ENCODE peak calls at places on chromosomes 13 and 19, in five cellular contexts. S is left lung, M is fibroblast of lung, C is A549, J is endodermal cell. V is an unnamed sample.
A peak's percentile ranks its signal among the peaks of the same experiment; 100 is the strongest.

GRCh38 chr13:45847554-45848224 is 3.9 kb downstream of the SIAH3 start:
- DNase-seq in C (no peak), M (peak; percentile 34), S (no peak), J (peak; percentile 63), V (no peak)

GRCh38 chr19:38455031-38455430 is 21.5 kb downstream of the RYR1 start:
- DNase-seq in S (no peak), M (peak; percentile 14), C (no peak), J (peak; percentile 79), V (peak; percentile 42)

GRCh38 chr19:40143612-40144011 is 47.6 kb upstream of the MAP3K10 start:
- DNase-seq in S (no peak), J (no peak), M (no peak), C (no peak), V (no peak)

GRCh38 chr19:46785980-46786235 is 2.5 kb downstream of the SLC1A5 start:
- DNase-seq in M (no peak), C (no peak), J (no peak), S (no peak), V (no peak)

GRCh38 chr13:51848674-51849073 is 3.7 kb upstream of the TMEM272 start:
- DNase-seq in S (no peak), C (no peak), J (no peak), M (peak; percentile 60), V (peak; percentile 65)

GRCh38 chr19:2270157-2270571 is 11.8 kb downstream of the PEAK3 start:
- DNase-seq in S (peak; percentile 90), C (no peak), J (no peak), M (no peak), V (peak; percentile 47)

GRCh38 chr13:85386424-85386823 is 412.8 kb downstream of the SLITRK6 start:
- DNase-seq in M (peak; percentile 8), S (no peak), J (no peak), C (peak; percentile 22), V (no peak)

GRCh38 chr13:98838776-98839175 is 86.3 kb upstream of the SLC15A1 start:
- DNase-seq in J (no peak), S (no peak), C (no peak), M (peak; percentile 69), V (no peak)

GRCh38 chr13:71828564-71828963 is 38.4 kb downstream of the DACH1 start:
- DNase-seq in M (no peak), C (no peak), J (no peak), S (no peak), V (no peak)

GRCh38 chr13:50129923-50130685 is 114.9 kb downstream of the KCNRG start:
- DNase-seq in S (peak; percentile 86), M (peak; percentile 35), C (peak; percentile 22), J (peak; percentile 82), V (peak; percentile 43)

GRCh38 chr13:20360835-20361412 is 128.8 kb upstream of the GJB6 start:
- DNase-seq in J (no peak), M (peak; percentile 68), S (no peak), C (no peak), V (no peak)

GRCh38 chr13:43157796-43158195 is 134.4 kb downstream of the DNAJC15 start:
- DNase-seq in J (no peak), M (peak; percentile 40), S (no peak), C (no peak), V (no peak)

GRCh38 chr13:99352351-99353271 is 45.4 kb upstream of the GPR183 start:
- DNase-seq in C (no peak), M (no peak), J (peak; percentile 38), S (no peak), V (no peak)

DNA sequence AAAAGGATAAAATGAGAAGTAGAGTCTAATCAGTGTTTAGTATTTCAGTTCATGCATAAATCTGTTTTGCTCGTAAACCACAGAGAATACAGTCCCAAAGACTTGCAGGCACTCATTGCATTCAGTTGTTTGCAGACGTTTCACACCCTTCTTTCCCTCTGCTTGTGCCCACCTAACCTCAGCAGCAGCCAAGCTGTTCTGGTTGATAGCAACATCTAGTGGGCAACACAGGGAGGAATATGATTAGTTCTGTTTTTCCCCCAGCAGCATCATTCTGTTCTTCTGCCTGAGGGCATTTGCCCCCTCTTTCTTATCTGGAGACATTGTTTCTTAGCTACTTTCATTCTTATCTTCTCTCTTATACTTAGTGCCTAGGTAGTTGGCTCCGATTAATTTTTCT is 135.6 kb downstream of the PAN3 start:
- DNase-seq in J (peak; percentile 64), S (no peak), M (no peak), C (no peak), V (no peak)
- TF ChIP-seq CTCF in J (peak; percentile 64), S (no peak), M (no peak), C (no peak), V (no peak)

GRCh38 chr19:58514564-58515020 is 2.8 kb upstream of the SLC27A5 start:
- DNase-seq in S (no peak), M (no peak), C (no peak), J (no peak), V (no peak)

GRCh38 chr19:58515259-58515658 is 3.5 kb upstream of the SLC27A5 start:
- DNase-seq in J (no peak), M (no peak), S (no peak), C (no peak), V (no peak)

GRCh38 chr19:58513213-58513693 is 1.5 kb upstream of the SLC27A5 start:
- DNase-seq in J (no peak), C (no peak), S (no peak), M (no peak), V (no peak)

GRCh38 chr19:58511353-58512208 is at the start of gene SLC27A5:
- DNase-seq in C (no peak), M (no peak), S (no peak), J (no peak), V (no peak)

GRCh38 chr19:58513694-58514563 is 2.1 kb upstream of the SLC27A5 start:
- DNase-seq in C (peak; percentile 92), S (peak; percentile 99), J (peak; percentile 97), M (peak; percentile 79), V (peak; percentile 92)
- TF ChIP-seq CTCF in C (peak; percentile 81), S (peak; percentile 97), J (peak; percentile 99), M (peak; percentile 64), V (peak; percentile 97)

GRCh38 chr19:14000691-14001365 is 5.3 kb downstream of the RFX1 start:
- DNase-seq in S (peak; percentile 13), J (no peak), C (no peak), M (no peak), V (no peak)
- TF ChIP-seq CTCF in S (no peak), J (no peak), C (no peak), M (no peak), V (no peak)

GRCh38 chr19:6718111-6718740 is 2.2 kb downstream of the C3 start:
- DNase-seq in S (peak; percentile 65), J (peak; percentile 72), C (no peak), M (no peak), V (no peak)

GRCh38 chr19:6714749-6715555 is 5.5 kb downstream of the C3 start:
- DNase-seq in C (no peak), M (no peak), J (no peak), S (peak; percentile 4), V (no peak)

GRCh38 chr19:6717441-6717971 is 2.9 kb downstream of the C3 start:
- DNase-seq in C (peak; percentile 47), M (peak; percentile 12), J (no peak), S (no peak), V (no peak)

GRCh38 chr19:6718741-6719539 is 1.5 kb downstream of the C3 start:
- DNase-seq in J (peak; percentile 94), M (no peak), C (peak; percentile 63), S (peak; percentile 81), V (peak; percentile 92)

GRCh38 chr19:6717036-6717435 is 3.4 kb downstream of the C3 start:
- DNase-seq in J (peak; percentile 52), M (no peak), C (no peak), S (peak; percentile 32), V (no peak)
- TF ChIP-seq CTCF in J (peak; percentile 54), M (no peak), C (no peak), S (no peak), V (no peak)

DNA sequence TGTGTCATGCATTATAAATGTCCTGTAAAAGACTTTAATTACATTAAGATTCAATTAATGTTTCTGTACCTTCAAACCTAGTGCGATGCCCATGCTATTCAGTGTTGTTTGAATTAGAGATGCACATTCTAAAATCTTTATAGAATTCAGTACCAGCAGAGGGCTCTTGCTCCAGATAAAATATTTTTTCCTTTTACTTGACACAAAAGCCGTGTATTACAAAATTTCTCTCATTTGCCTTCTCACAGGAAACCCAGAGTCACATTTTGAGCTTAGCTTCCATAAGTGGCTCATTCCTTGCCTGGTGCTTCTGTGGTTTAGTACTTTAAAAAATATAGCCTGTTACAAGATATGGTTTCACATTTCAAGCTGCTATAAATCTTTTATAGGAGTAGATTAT is 101.2 kb downstream of the RNF17 start:
- DNase-seq in S (no peak), C (no peak), M (no peak), J (no peak), V (peak; percentile 16)
- TF ChIP-seq CTCF in S (no peak), C (peak; percentile 31), M (no peak), J (no peak), V (no peak)

DNA sequence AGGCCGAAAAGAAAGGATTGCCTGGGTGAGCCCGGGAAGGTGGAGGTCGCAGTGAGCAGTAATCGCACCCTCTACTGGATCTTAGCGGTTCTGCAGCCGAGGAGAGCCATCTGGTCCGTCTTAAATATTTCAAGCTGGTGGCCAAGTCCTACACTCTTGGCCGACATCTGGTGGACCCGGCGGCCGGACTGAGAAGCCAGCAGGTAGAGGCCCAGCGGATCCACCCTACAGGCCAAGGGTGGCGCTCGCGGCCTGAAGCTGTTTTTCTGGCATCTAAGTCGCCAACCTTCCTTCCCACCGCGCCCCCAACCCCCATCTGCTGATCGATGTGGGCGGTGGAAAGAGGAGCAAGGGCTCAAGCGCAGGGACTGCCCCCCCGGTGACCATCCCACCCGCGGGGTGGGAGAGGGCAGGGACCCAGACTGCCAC is 46.5 kb upstream of the ZNF730 start:
- DNase-seq in M (peak; percentile 17), C (peak; percentile 20), S (no peak), J (peak; percentile 75), V (no peak)
- TF ChIP-seq CTCF in M (peak; percentile 33), C (no peak), S (peak; percentile 28), J (peak; percentile 50), V (no peak)

GRCh38 chr19:17394891-17395415 is 957 bp upstream of the CCDC194 start:
- DNase-seq in J (peak; percentile 89), S (peak; percentile 91), C (peak; percentile 66), M (peak; percentile 52), V (peak; percentile 71)
- TF ChIP-seq CTCF in J (peak; percentile 85), S (peak; percentile 74), C (peak; percentile 53), M (peak; percentile 65), V (peak; percentile 63)

V was measured in MCF 10A.